ENCODE peak calls at places on chromosomes 16 and 17, in four cellular contexts. E is lung, C is brain microvascular endothelial cell, V is dorsolateral prefrontal cortex. N is an unnamed sample.

GRCh38 chr16:57994778-57995177 is 5.7 kb downstream of the ZNF319 start:
- DNase-seq in C (peak), V (peak), E (peak), N (no peak)

GRCh38 chr17:73030501-73030911 is 62.0 kb downstream of the SLC39A11 start:
- DNase-seq in C (no peak), E (no peak), V (no peak), N (no peak)

GRCh38 chr16:9119795-9120194 is 28.4 kb downstream of the HAPSTR1 start:
- DNase-seq in E (peak), C (no peak), V (no peak), N (peak)

GRCh38 chr17:66469890-66470289 is 167.5 kb downstream of the PRKCA start:
- DNase-seq in C (no peak), E (no peak), V (no peak), N (no peak)

GRCh38 chr17:36501351-36501750 is 14.9 kb downstream of the ZNHIT3 start:
- DNase-seq in C (no peak), E (no peak), V (no peak), N (no peak)

GRCh38 chr17:73566905-73567782 is 77.1 kb downstream of the SDK2 start:
- DNase-seq in V (no peak), C (no peak), E (no peak), N (no peak)

GRCh38 chr16:86261379-86261778 is 248.9 kb upstream of the FOXF1 start:
- DNase-seq in C (peak), E (no peak), V (no peak), N (peak)

GRCh38 chr17:5557485-5557884 is 26.8 kb downstream of the NLRP1 start:
- DNase-seq in C (peak), E (no peak), V (no peak), N (peak)

GRCh38 chr17:74163271-74163821 is 40.1 kb upstream of the RPL38 start:
- DNase-seq in V (no peak), C (no peak), E (no peak), N (no peak)

GRCh38 chr16:81261049-81261648 is 22.7 kb downstream of the BCO1 start:
- DNase-seq in C (no peak), E (no peak), V (no peak), N (no peak)

GRCh38 chr17:15263206-15263579 is 1.9 kb downstream of the PMP22 start:
- DNase-seq in C (no peak), V (peak), E (peak), N (no peak)

GRCh38 chr17:39197380-39198185 is at the start of gene CACNB1:
- DNase-seq in C (peak), V (peak), E (peak), N (peak)

GRCh38 chr16:69595127-69596036 is 29.6 kb downstream of the NFAT5 start:
- DNase-seq in V (no peak), E (no peak), C (peak), N (peak)

GRCh38 chr17:33385133-33385532 is 92.0 kb upstream of the ASIC2 start:
- DNase-seq in V (no peak), E (no peak), C (no peak), N (no peak)

GRCh38 chr17:60141111-60142018 is 8.4 kb upstream of the CA4 start:
- DNase-seq in E (no peak), C (peak), V (no peak), N (no peak)

GRCh38 chr16:57898961-57899360 is 72.0 kb downstream of the CNGB1 start:
- DNase-seq in E (no peak), C (no peak), V (no peak), N (no peak)

GRCh38 chr16:57110937-57111336 is 18.6 kb downstream of the CPNE2 start:
- DNase-seq in C (no peak), V (no peak), E (no peak), N (no peak)

GRCh38 chr16:24975428-24975889 is 39.7 kb downstream of the ARHGAP17 start:
- DNase-seq in E (no peak), C (no peak), V (no peak), N (no peak)

GRCh38 chr17:79294459-79295071 is 219.9 kb downstream of the ENGASE start:
- DNase-seq in C (peak), V (no peak), E (peak), N (peak)

GRCh38 chr17:40530988-40531971 is 29.9 kb upstream of the TNS4 start:
- DNase-seq in V (no peak), C (no peak), E (no peak), N (no peak)

GRCh38 chr17:44688675-44689491 is 693 bp downstream of the CCDC43 start:
- DNase-seq in V (no peak), E (no peak), C (no peak), N (peak)

GRCh38 chr17:21214777-21215541 is 998 bp upstream of the TMEM11 start:
- DNase-seq in V (no peak), C (peak), E (no peak), N (peak)

GRCh38 chr16:2436110-2436509 is 6.9 kb downstream of the CCNF start:
- DNase-seq in E (no peak), V (no peak), C (no peak), N (no peak)

GRCh38 chr16:62135903-62136302 is 99.7 kb upstream of the CDH8 start:
- DNase-seq in V (no peak), E (no peak), C (no peak), N (no peak)

GRCh38 chr17:34706029-34706428 is 126.6 kb downstream of the TMEM132E start:
- DNase-seq in E (no peak), V (no peak), C (peak), N (peak)

GRCh38 chr17:48814504-48814903 is 2.5 kb downstream of the TTLL6 start:
- DNase-seq in V (peak), C (peak), E (peak), N (peak)

GRCh38 chr17:1590031-1590746 is 27.6 kb upstream of the PITPNA start:
- DNase-seq in C (peak), E (peak), V (peak), N (peak)

GRCh38 chr17:65058615-65059014 is 2.1 kb upstream of the GNA13 start:
- DNase-seq in C (no peak), E (no peak), V (no peak), N (peak)
- H3K27ac ChIP-seq in C (no peak), E (peak), V (no peak), N (peak)

GRCh38 chr17:77324227-77324626 is 183.5 kb downstream of the SEC14L1 start:
- DNase-seq in V (no peak), E (peak), C (no peak), N (no peak)

GRCh38 chr17:77322534-77323412 is 182.0 kb downstream of the SEC14L1 start:
- DNase-seq in C (peak), V (no peak), E (peak), N (peak)

GRCh38 chr17:77325537-77325825 is 184.7 kb downstream of the SEC14L1 start:
- DNase-seq in C (no peak), E (no peak), V (no peak), N (no peak)

GRCh38 chr17:77322284-77322533 is 181.4 kb downstream of the SEC14L1 start:
- DNase-seq in E (no peak), C (no peak), V (no peak), N (no peak)

GRCh38 chr17:77323413-77324171 is 182.8 kb downstream of the SEC14L1 start:
- DNase-seq in E (no peak), C (no peak), V (no peak), N (no peak)
- TF ChIP-seq CTCF in E (no peak), C (no peak), V (no peak), N (no peak)

GRCh38 chr17:10776372-10776771 is 27.5 kb downstream of the TMEM238L start:
- DNase-seq in E (no peak), C (no peak), V (no peak), N (no peak)

GRCh38 chr17:10777131-10777805 is 26.6 kb downstream of the TMEM238L start:
- DNase-seq in C (no peak), E (no peak), V (no peak), N (no peak)

GRCh38 chr17:10777890-10778289 is 26.0 kb downstream of the TMEM238L start:
- DNase-seq in E (no peak), C (no peak), V (no peak), N (no peak)

GRCh38 chr17:10775058-10775457 is 28.8 kb downstream of the TMEM238L start:
- DNase-seq in V (no peak), E (no peak), C (no peak), N (no peak)

GRCh38 chr17:10775740-10776333 is 28.1 kb downstream of the TMEM238L start:
- DNase-seq in V (no peak), E (no peak), C (no peak), N (no peak)
- H3K27ac ChIP-seq in V (no peak), E (no peak), C (no peak), N (no peak)

DNA sequence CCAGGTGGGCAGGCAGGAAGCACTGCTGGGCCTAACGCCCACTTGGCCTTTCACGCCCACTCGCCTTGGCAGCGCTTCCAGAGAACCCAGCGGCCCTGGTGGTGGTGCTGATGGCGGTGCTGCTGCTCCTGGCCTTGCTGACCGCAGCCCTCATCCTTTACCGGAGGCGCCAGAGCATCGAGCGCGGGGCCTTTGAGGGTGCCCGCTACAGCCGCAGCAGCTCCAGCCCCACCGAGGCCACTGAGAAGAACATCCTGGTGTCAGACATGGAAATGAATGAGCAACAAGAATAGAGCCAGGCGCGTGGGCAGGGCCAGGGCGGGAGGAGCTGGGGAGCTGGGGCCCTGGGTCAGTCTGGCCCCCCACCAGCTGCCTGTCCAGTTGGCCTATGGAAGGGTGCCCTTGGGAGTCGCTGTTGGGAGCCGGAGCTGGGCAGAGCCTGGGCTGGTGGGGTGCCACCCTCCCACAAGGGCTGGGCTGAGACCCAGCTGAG is 64.7 kb downstream of the MRC2 start:
- DNase-seq in E (no peak), C (no peak), V (no peak), N (no peak)
- TF ChIP-seq CTCF in E (no peak), C (no peak), V (no peak), N (no peak)

DNA sequence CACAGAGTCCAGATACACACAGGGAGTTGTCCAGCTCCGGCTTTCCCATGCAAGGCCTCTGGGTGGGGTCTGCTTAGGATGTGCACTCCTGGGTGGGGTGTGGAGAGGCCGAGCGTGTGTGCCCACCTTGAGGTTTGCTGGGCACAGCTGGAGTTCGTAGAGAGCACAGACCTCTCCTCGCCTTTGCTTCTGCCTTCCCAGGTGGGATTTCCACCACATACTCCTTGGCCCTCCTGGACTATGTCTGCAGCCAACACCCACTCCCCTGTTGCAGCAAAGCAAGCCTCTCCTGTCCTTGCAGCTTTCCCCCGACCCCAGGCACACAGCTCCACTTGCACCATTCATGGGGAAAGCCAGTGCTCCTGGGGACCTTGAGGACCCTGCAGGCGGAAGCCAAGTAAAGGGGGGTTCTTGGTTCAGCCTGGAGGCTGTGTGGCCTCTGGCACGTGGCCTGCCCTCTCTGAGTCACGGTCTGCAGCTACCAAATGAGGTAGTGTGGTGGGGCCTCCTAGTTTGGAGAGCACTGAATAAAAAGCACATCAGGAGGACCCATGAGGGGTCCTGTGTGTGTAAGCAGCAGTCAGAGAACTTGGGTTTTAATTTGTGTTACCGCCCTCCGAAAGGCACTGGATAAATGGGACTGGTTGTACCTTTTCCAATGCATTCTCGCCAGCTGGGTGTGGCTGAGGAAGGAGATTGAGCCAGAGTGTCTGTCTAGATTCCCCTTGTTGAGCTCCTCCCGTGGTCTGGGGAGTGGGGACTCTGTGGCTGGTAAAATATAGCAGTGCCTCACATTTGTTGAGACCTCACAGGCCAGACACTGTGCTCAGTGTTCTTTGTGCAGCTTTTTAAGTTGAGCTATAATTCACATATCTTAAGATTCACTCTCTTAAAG is 31.6 kb downstream of the MPRIP start:
- DNase-seq in E (no peak), V (no peak), C (peak), N (no peak)
- H3K27ac ChIP-seq in E (peak), V (peak), C (peak), N (peak)

GRCh38 chr17:6800422-6801027 is 24.5 kb downstream of the FBXO39 start:
- DNase-seq in V (no peak), E (no peak), C (no peak), N (no peak)
- TF ChIP-seq CTCF in V (no peak), E (no peak), C (no peak), N (no peak)

GRCh38 chr16:84712138-84712671 is 12.4 kb downstream of the USP10 start:
- DNase-seq in C (no peak), E (no peak), V (no peak), N (no peak)

GRCh38 chr16:84715854-84716253 is 16.1 kb downstream of the USP10 start:
- DNase-seq in E (no peak), C (no peak), V (no peak), N (no peak)

GRCh38 chr16:84716740-84717139 is 16.9 kb downstream of the USP10 start:
- DNase-seq in V (no peak), E (no peak), C (no peak), N (no peak)

GRCh38 chr16:84712801-84713775 is 13.3 kb downstream of the USP10 start:
- DNase-seq in E (no peak), V (no peak), C (no peak), N (no peak)

GRCh38 chr16:84714028-84714427 is 14.2 kb downstream of the USP10 start:
- DNase-seq in V (no peak), E (no peak), C (no peak), N (no peak)
- H3K27ac ChIP-seq in V (no peak), E (no peak), C (no peak), N (peak)

GRCh38 chr17:76570457-76570856 is 15.2 kb downstream of the ST6GALNAC2 start:
- DNase-seq in E (no peak), C (no peak), V (no peak), N (no peak)

GRCh38 chr17:76573096-76573495 is 12.6 kb downstream of the ST6GALNAC2 start:
- DNase-seq in E (no peak), V (no peak), C (no peak), N (no peak)

GRCh38 chr17:76570877-76571471 is 14.7 kb downstream of the ST6GALNAC2 start:
- DNase-seq in C (no peak), V (no peak), E (no peak), N (no peak)

GRCh38 chr17:76574166-76574565 is 11.5 kb downstream of the ST6GALNAC2 start:
- DNase-seq in E (no peak), C (no peak), V (no peak), N (no peak)

GRCh38 chr17:76572201-76572910 is 13.3 kb downstream of the ST6GALNAC2 start:
- DNase-seq in E (no peak), C (no peak), V (no peak), N (no peak)
- TF ChIP-seq CTCF in E (no peak), C (no peak), V (no peak), N (no peak)

N was measured in RWPE1.